ENCODE peak calls at places on chromosome 15, in eight cellular contexts. Z is activated CD4-positive, alpha-beta T cell treated with anti-CD3 and anti-CD28 coated beads, Interleukin-2, amount 50 U/mL, for 1 hour; M is stimulated activated CD8-positive, alpha-beta memory T cell treated with anti-CD3 and anti-CD28 coated beads, Interleukin-7, amount 100 ng/mL, for 24 hours; W is non-pigmented ciliary epithelial cell; V is NCI-H1092; G is Caki2; C is right cardiac atrium; P is ovary. J is an unnamed sample.

GRCh38 chr15:69758810-69759410 is 306.3 kb downstream of the RPLP1 start:
- DNase-seq in Z (peak), M (peak), W (no peak), V (no peak), G (no peak), C (no peak), P (no peak), J (no peak)

GRCh38 chr15:30905821-30906220 is 2.1 kb downstream of the FAN1 start:
- DNase-seq in Z (no peak), M (no peak), W (no peak), V (no peak), G (peak), C (no peak), P (no peak), J (no peak)

GRCh38 chr15:43735402-43735801 is 10.8 kb upstream of the PDIA3 start:
- DNase-seq in Z (no peak), M (no peak), W (no peak), V (no peak), G (no peak), C (no peak), P (no peak), J (no peak)

GRCh38 chr15:94327356-94327936 is 96.1 kb downstream of the MCTP2 start:
- DNase-seq in Z (no peak), M (no peak), W (no peak), V (peak), G (peak), C (no peak), P (no peak), J (no peak)

GRCh38 chr15:33675246-33675645 is 293.1 kb upstream of the CHRM5 start:
- DNase-seq in Z (no peak), M (no peak), W (no peak), V (no peak), G (no peak), C (no peak), P (no peak), J (no peak)

GRCh38 chr15:80440024-80440423 is 35.8 kb downstream of the ARNT2 start:
- DNase-seq in Z (no peak), M (no peak), W (no peak), V (no peak), G (no peak), C (no peak), P (no peak), J (no peak)

GRCh38 chr15:72521682-72522081 is 47.6 kb downstream of the ARIH1 start:
- DNase-seq in Z (no peak), M (no peak), W (peak), V (no peak), G (no peak), C (no peak), P (peak), J (peak)

GRCh38 chr15:95663156-95663831 is 667.2 kb upstream of the NR2F2 start:
- DNase-seq in Z (no peak), M (no peak), W (no peak), V (no peak), G (no peak), C (no peak), P (no peak), J (no peak)

GRCh38 chr15:26628879-26629529 is 143.9 kb downstream of the GABRB3 start:
- DNase-seq in Z (no peak), M (no peak), W (no peak), V (no peak), G (no peak), C (peak), P (peak), J (no peak)

GRCh38 chr15:46089438-46090044 is 454.7 kb downstream of the SQOR start:
- DNase-seq in Z (no peak), M (no peak), W (no peak), V (no peak), G (no peak), C (no peak), P (no peak), J (no peak)

GRCh38 chr15:29736012-29736744 is 86.1 kb downstream of the TJP1 start:
- DNase-seq in Z (no peak), M (no peak), W (no peak), V (no peak), G (no peak), C (no peak), P (no peak), J (no peak)

GRCh38 chr15:37140531-37141053 is 40.2 kb upstream of the MEIS2 start:
- DNase-seq in Z (no peak), M (no peak), W (no peak), V (no peak), G (no peak), C (no peak), P (no peak), J (no peak)

GRCh38 chr15:76840830-76841460 is 64.2 kb downstream of the SCAPER start:
- DNase-seq in Z (no peak), M (no peak), W (peak), V (no peak), G (peak), C (no peak), P (no peak), J (peak)

GRCh38 chr15:72934921-72935320 is 117.3 kb upstream of the NEO1 start:
- DNase-seq in Z (no peak), M (no peak), W (no peak), V (no peak), G (no peak), C (no peak), P (no peak), J (no peak)

J was measured in smooth muscle cell of the brain vasculature.